ENCODE peak calls at places on chromosome 3, in eight cellular contexts. J is T-helper 1 cell, U is sciatic nerve, S is PC-9, K is activated T-cell treated with anti-CD3 and anti-CD28 coated beads for 4 hours, N is NB4, W is Kasumi-1, B is sigmoid colon. L is an unnamed sample.

GRCh38 chr3:112745567-112746248 is 101.0 kb downstream of the CD200R1L start:
- DNase-seq in J (no peak), U (no peak), S (no peak), K (no peak), N (no peak), W (no peak), B (no peak), L (no peak)

GRCh38 chr3:132417695-132418520 is 606 bp downstream of the DNAJC13 start:
- DNase-seq in J (no peak), U (no peak), S (peak), K (peak), N (peak), W (peak), B (peak), L (peak)

GRCh38 chr3:65118912-65119499 is 431.2 kb upstream of the ADAMTS9 start:
- DNase-seq in J (no peak), U (no peak), S (no peak), K (no peak), N (no peak), W (no peak), B (no peak), L (no peak)

GRCh38 chr3:182490601-182491485 is 302.5 kb upstream of the ATP11B start:
- DNase-seq in J (no peak), U (no peak), S (peak), K (no peak), N (peak), W (peak), B (no peak), L (peak)

GRCh38 chr3:171948674-171949073 is 90.7 kb upstream of the FNDC3B start:
- DNase-seq in J (no peak), U (no peak), S (no peak), K (no peak), N (no peak), W (no peak), B (no peak), L (no peak)

GRCh38 chr3:50862221-50862620 is 187.5 kb downstream of the DOCK3 start:
- DNase-seq in J (no peak), U (no peak), S (no peak), K (no peak), N (peak), W (no peak), B (no peak), L (no peak)

GRCh38 chr3:43960448-43960840 is 269.7 kb downstream of the ABHD5 start:
- DNase-seq in J (no peak), U (no peak), S (no peak), K (no peak), N (peak), W (no peak), B (no peak), L (peak)

GRCh38 chr3:149493315-149494021 is 19.0 kb downstream of the TM4SF4 start:
- DNase-seq in J (no peak), U (no peak), S (no peak), K (no peak), N (no peak), W (no peak), B (no peak), L (no peak)

GRCh38 chr3:157261000-157261399 is 101.1 kb upstream of the CCNL1 start:
- DNase-seq in J (no peak), U (no peak), S (no peak), K (no peak), N (peak), W (no peak), B (no peak), L (no peak)